ENCODE peak calls at places on chromosomes 4 and X, in five cellular contexts. W is hippocampal formation, U is glutamatergic neuron, N is T-cell, S is Daoy. R is an unnamed sample.

GRCh38 chr4:44056721-44057151 is 391.9 kb downstream of the KCTD8 start:
- DNase-seq in W (no peak), U (no peak), N (no peak), S (no peak), R (no peak)

GRCh38 chr4:151248519-151248918 is 28.4 kb upstream of the PRSS48 start:
- DNase-seq in W (no peak), U (no peak), N (no peak), S (no peak), R (no peak)

GRCh38 chr4:99002274-99002673 is 6.8 kb downstream of the METAP1 start:
- DNase-seq in W (no peak), U (no peak), N (no peak), S (no peak), R (no peak)

GRCh38 chr4:177862541-177863176 is 420.4 kb upstream of the AGA start:
- DNase-seq in W (no peak), U (no peak), N (no peak), S (no peak), R (no peak)

GRCh38 chr4:111788046-111788642 is 357.1 kb upstream of the FAM241A start:
- DNase-seq in W (no peak), U (peak), N (no peak), S (no peak), R (no peak)

GRCh38 chr4:77636902-77637301 is 31.3 kb downstream of the CXCL13 start:
- DNase-seq in W (no peak), U (no peak), N (no peak), S (peak), R (no peak)

GRCh38 chr4:94974773-94975172 is 217.0 kb downstream of the BMPR1B start:
- DNase-seq in W (no peak), U (no peak), N (no peak), S (peak), R (no peak)

GRCh38 chrX:154056739-154057367 is 37.2 kb upstream of the IRAK1 start:
- DNase-seq in W (no peak), U (no peak), N (no peak), S (no peak), R (peak)

GRCh38 chr4:43496188-43496587 is 603.7 kb downstream of the GRXCR1 start:
- DNase-seq in W (no peak), U (no peak), N (no peak), S (no peak), R (no peak)

GRCh38 chrX:22748093-22748999 is 251.4 kb upstream of the DDX53 start:
- DNase-seq in W (peak), U (peak), N (peak), S (peak), R (peak)

GRCh38 chr4:155319506-155319905 is 57.3 kb downstream of the MAP9 start:
- DNase-seq in W (no peak), U (no peak), N (no peak), S (no peak), R (no peak)

GRCh38 chr4:3414421-3415279 is 27.1 kb upstream of the HGFAC start:
- DNase-seq in W (no peak), U (peak), N (no peak), S (no peak), R (no peak)

GRCh38 chr4:52651993-52652672 is 7.0 kb downstream of the USP46 start:
- DNase-seq in W (no peak), U (no peak), N (no peak), S (no peak), R (no peak)

GRCh38 chr4:176920694-176921093 is 128.0 kb upstream of the VEGFC start:
- DNase-seq in W (no peak), U (no peak), N (no peak), S (peak), R (no peak)

GRCh38 chr4:24956763-24957162 is 43.9 kb upstream of the CCDC149 start:
- DNase-seq in W (no peak), U (no peak), N (no peak), S (no peak), R (no peak)